ENCODE peak calls at places on chromosomes 16 and 17, in nine cellular contexts. X is activated naive CD4-positive, alpha-beta T cell treated with anti-CD3 and anti-CD28 coated beads for 36 hours; N is stimulated activated CD4-positive, alpha-beta T cell treated with anti-CD3 and anti-CD28 coated beads, Interleukin-1b, Interleukin-23, amount 100 ng/mL, for 24 hours; B is T-helper 2 cell; Y is NCI-H2029; G is AG09309; P is anterior cingulate cortex; U is iris pigment epithelial cell; C is brain microvascular endothelial cell. S is an unnamed sample.

GRCh38 chr17:57313276-57313835 is 57.0 kb downstream of the MSI2 start:
- DNase-seq in C (no peak), G (no peak), X (no peak), Y (peak; percentile 32), N (no peak), P (no peak), U (no peak), B (no peak), S (no peak)

GRCh38 chr16:80231888-80232287 is 308.9 kb upstream of the DYNLRB2 start:
- DNase-seq in U (peak; percentile 74), Y (no peak), N (no peak), B (no peak), G (peak; percentile 63), C (peak; percentile 92), X (peak; percentile 9), P (no peak), S (peak; percentile 62)

GRCh38 chr17:15944720-15945492 is at the start of gene ADORA2B:
- DNase-seq in X (peak; percentile 54), P (no peak), C (peak; percentile 60), Y (no peak), B (no peak), N (no peak), U (peak; percentile 70), G (no peak), S (peak; percentile 53)

GRCh38 chr17:40545660-40546059 is 19.6 kb downstream of the CCR7 start:
- DNase-seq in Y (no peak), U (no peak), G (no peak), X (peak; percentile 3), N (no peak), C (no peak), B (no peak), P (no peak), S (no peak)

GRCh38 chr17:40062347-40063033 is at the start of gene THRA:
- DNase-seq in U (peak; percentile 49), G (no peak), C (no peak), Y (peak; percentile 28), P (peak; percentile 49), N (peak; percentile 46), X (peak; percentile 69), B (peak; percentile 70), S (peak; percentile 72)

GRCh38 chr17:16519021-16519420 is 27.0 kb upstream of the LRRC75A start:
- DNase-seq in U (no peak), Y (no peak), G (no peak), N (no peak), X (no peak), P (no peak), B (no peak), C (no peak), S (no peak)

GRCh38 chr17:10698116-10698818 is 873 bp downstream of the ADPRM start:
- DNase-seq in Y (no peak), X (peak; percentile 11), C (peak; percentile 12), B (no peak), P (no peak), U (peak; percentile 38), N (no peak), G (no peak), S (no peak)

GRCh38 chr17:9729034-9729650 is 62.2 kb downstream of the DHRS7C start:
- DNase-seq in U (peak; percentile 45), Y (no peak), G (no peak), C (no peak), N (no peak), X (peak; percentile 21), B (no peak), P (no peak), S (no peak)

GRCh38 chr17:4109424-4109823 is 33.4 kb downstream of the ZZEF1 start:
- DNase-seq in P (peak; percentile 27), B (no peak), Y (no peak), G (no peak), N (no peak), C (no peak), U (no peak), X (no peak), S (peak; percentile 24)

GRCh38 chr17:35988164-35988563 is 1.6 kb upstream of the CCL14 start:
- DNase-seq in C (no peak), P (no peak), U (no peak), B (no peak), X (no peak), G (no peak), Y (no peak), N (no peak), S (no peak)

GRCh38 chr16:89319883-89320716 is 102.6 kb downstream of the ZNF778 start:
- DNase-seq in X (peak; percentile 50), C (peak; percentile 77), B (no peak), U (peak; percentile 85), G (no peak), N (no peak), Y (no peak), P (no peak), S (peak; percentile 74)

GRCh38 chr17:32350662-32351418 is 883 bp downstream of the ZNF207 start:
- DNase-seq in Y (peak; percentile 4), X (peak; percentile 62), C (peak; percentile 37), P (no peak), G (no peak), U (peak; percentile 76), B (peak; percentile 47), N (no peak), S (peak; percentile 51)

GRCh38 chr17:42591411-42591810 is 13.9 kb upstream of the PSMC3IP start:
- DNase-seq in U (no peak), B (no peak), P (no peak), Y (no peak), C (no peak), N (no peak), X (no peak), G (no peak), S (no peak)

GRCh38 chr16:11833951-11834695 is 17.2 kb downstream of the RSL1D1 start:
- DNase-seq in P (no peak), C (peak; percentile 79), X (no peak), B (no peak), Y (no peak), G (peak; percentile 49), N (no peak), U (peak; percentile 98), S (no peak)

GRCh38 chr17:48596000-48596734 is 2.6 kb upstream of the HOXB5 start:
- DNase-seq in Y (no peak), P (no peak), N (no peak), C (no peak), U (no peak), B (no peak), G (no peak), X (peak; percentile 53), S (peak; percentile 60)

GRCh38 chr17:80632046-80632581 is 87.5 kb downstream of the RPTOR start:
- DNase-seq in G (no peak), U (no peak), B (no peak), X (no peak), P (no peak), Y (no peak), N (no peak), C (no peak), S (no peak)

GRCh38 chr17:78933025-78933958 is 8.1 kb upstream of the TIMP2 start:
- DNase-seq in P (no peak), B (no peak), Y (peak; percentile 28), U (peak; percentile 100), G (peak; percentile 93), N (no peak), X (peak; percentile 47), C (peak; percentile 98), S (peak; percentile 82)

GRCh38 chr16:84751947-84752346 is 52.1 kb downstream of the USP10 start:
- DNase-seq in G (peak; percentile 13), N (no peak), P (no peak), U (peak; percentile 52), Y (no peak), X (peak; percentile 58), C (no peak), B (no peak), S (peak; percentile 57)

GRCh38 chr17:16977932-16978331 is 6.0 kb upstream of the TNFRSF13B start:
- DNase-seq in B (no peak), U (peak; percentile 48), X (no peak), Y (no peak), N (no peak), G (no peak), P (no peak), C (peak; percentile 15), S (no peak)

GRCh38 chr17:51487947-51488346 is 227.6 kb downstream of the UTP18 start:
- DNase-seq in P (no peak), B (no peak), N (no peak), Y (no peak), X (peak; percentile 57), C (no peak), U (no peak), G (no peak), S (peak; percentile 45)

GRCh38 chr16:79609861-79610260 is 9.3 kb upstream of the MAF start:
- DNase-seq in B (no peak), N (no peak), Y (no peak), G (no peak), U (no peak), P (no peak), C (no peak), X (no peak), S (peak; percentile 67)

GRCh38 chr17:14203392-14203791 is 33.3 kb downstream of the CDRT15 start:
- DNase-seq in P (no peak), X (peak; percentile 67), B (peak; percentile 26), N (no peak), Y (no peak), G (no peak), C (no peak), U (peak; percentile 24), S (peak; percentile 60)